ENCODE peak calls at places on chromosomes 1 and 21, in six cellular contexts. One of them, this sample, is unnamed.

GRCh38 chr21:40386301-40386911 is 460.6 kb downstream of the DSCAM start:
- DNase-seq in fibroblast of lung: peak; percentile 25
- DNase-seq in choroid plexus epithelial cell: no peak
- DNase-seq in endodermal cell: peak; percentile 85
- DNase-seq in CD4-positive, alpha-beta T cell: no peak
- DNase-seq in foreskin fibroblast: no peak
- DNase-seq in this sample: no peak

GRCh38 chr1:207750901-207751300 is 953 bp upstream of the CD46 start:
- DNase-seq in fibroblast of lung: no peak
- DNase-seq in choroid plexus epithelial cell: no peak
- DNase-seq in endodermal cell: no peak
- DNase-seq in CD4-positive, alpha-beta T cell: no peak
- DNase-seq in foreskin fibroblast: no peak
- DNase-seq in this sample: no peak

GRCh38 chr1:1079408-1080121 is 5.5 kb upstream of the RNF223 start:
- DNase-seq in fibroblast of lung: peak; percentile 84
- DNase-seq in choroid plexus epithelial cell: peak; percentile 80
- DNase-seq in endodermal cell: peak; percentile 92
- DNase-seq in CD4-positive, alpha-beta T cell: no peak
- DNase-seq in foreskin fibroblast: peak; percentile 91
- DNase-seq in this sample: peak; percentile 96

GRCh38 chr1:218659911-218660677 is 315.0 kb downstream of the TGFB2 start:
- DNase-seq in fibroblast of lung: peak; percentile 78
- DNase-seq in choroid plexus epithelial cell: peak; percentile 55
- DNase-seq in endodermal cell: no peak
- DNase-seq in CD4-positive, alpha-beta T cell: no peak
- DNase-seq in foreskin fibroblast: peak; percentile 31
- DNase-seq in this sample: peak; percentile 57

GRCh38 chr1:45018599-45019230 is 6.7 kb downstream of the UROD start:
- DNase-seq in fibroblast of lung: peak; percentile 64
- DNase-seq in choroid plexus epithelial cell: peak; percentile 80
- DNase-seq in endodermal cell: peak; percentile 90
- DNase-seq in CD4-positive, alpha-beta T cell: peak; percentile 52
- DNase-seq in foreskin fibroblast: peak; percentile 81
- DNase-seq in this sample: peak; percentile 49

GRCh38 chr1:51237714-51238403 is 1.8 kb downstream of the RNF11 start:
- DNase-seq in fibroblast of lung: peak; percentile 61
- DNase-seq in choroid plexus epithelial cell: peak; percentile 60
- DNase-seq in endodermal cell: peak; percentile 61
- DNase-seq in CD4-positive, alpha-beta T cell: no peak
- DNase-seq in foreskin fibroblast: peak; percentile 64
- DNase-seq in this sample: peak; percentile 52

GRCh38 chr1:76267631-76268030 is 193.1 kb downstream of the ST6GALNAC3 start:
- DNase-seq in fibroblast of lung: no peak
- DNase-seq in choroid plexus epithelial cell: no peak
- DNase-seq in endodermal cell: no peak
- DNase-seq in CD4-positive, alpha-beta T cell: no peak
- DNase-seq in foreskin fibroblast: no peak
- DNase-seq in this sample: no peak

GRCh38 chr1:221708987-221709386 is 32.9 kb downstream of the DUSP10 start:
- DNase-seq in fibroblast of lung: peak; percentile 85
- DNase-seq in choroid plexus epithelial cell: peak; percentile 49
- DNase-seq in endodermal cell: no peak
- DNase-seq in CD4-positive, alpha-beta T cell: peak; percentile 31
- DNase-seq in foreskin fibroblast: no peak
- DNase-seq in this sample: no peak

GRCh38 chr1:115492880-115493279 is 148.9 kb upstream of the VANGL1 start:
- DNase-seq in fibroblast of lung: peak; percentile 78
- DNase-seq in choroid plexus epithelial cell: peak; percentile 46
- DNase-seq in endodermal cell: no peak
- DNase-seq in CD4-positive, alpha-beta T cell: no peak
- DNase-seq in foreskin fibroblast: peak; percentile 76
- DNase-seq in this sample: peak; percentile 40

GRCh38 chr1:247368501-247368900 is 36.8 kb upstream of the ZNF496 start:
- DNase-seq in fibroblast of lung: no peak
- DNase-seq in choroid plexus epithelial cell: no peak
- DNase-seq in endodermal cell: no peak
- DNase-seq in CD4-positive, alpha-beta T cell: no peak
- DNase-seq in foreskin fibroblast: no peak
- DNase-seq in this sample: no peak

GRCh38 chr1:32539584-32540571 is 651 bp downstream of the ZBTB8A start:
- DNase-seq in fibroblast of lung: peak; percentile 64
- DNase-seq in choroid plexus epithelial cell: peak; percentile 58
- DNase-seq in endodermal cell: peak; percentile 76
- DNase-seq in CD4-positive, alpha-beta T cell: no peak
- DNase-seq in foreskin fibroblast: peak; percentile 70
- DNase-seq in this sample: peak; percentile 9

GRCh38 chr21:31173881-31174555 is 135.7 kb upstream of the KRTAP19-8 start:
- DNase-seq in fibroblast of lung: no peak
- DNase-seq in choroid plexus epithelial cell: no peak
- DNase-seq in endodermal cell: no peak
- DNase-seq in CD4-positive, alpha-beta T cell: peak; percentile 40
- DNase-seq in foreskin fibroblast: peak; percentile 50
- DNase-seq in this sample: no peak

GRCh38 chr1:169488157-169488556 is 2.4 kb upstream of the SLC19A2 start:
- DNase-seq in fibroblast of lung: no peak
- DNase-seq in choroid plexus epithelial cell: no peak
- DNase-seq in endodermal cell: no peak
- DNase-seq in CD4-positive, alpha-beta T cell: no peak
- DNase-seq in foreskin fibroblast: no peak
- DNase-seq in this sample: no peak

GRCh38 chr1:47416319-47417128 is 439 bp downstream of the FOXE3 start:
- DNase-seq in fibroblast of lung: no peak
- DNase-seq in choroid plexus epithelial cell: no peak
- DNase-seq in endodermal cell: peak; percentile 74
- DNase-seq in CD4-positive, alpha-beta T cell: no peak
- DNase-seq in foreskin fibroblast: peak; percentile 47
- DNase-seq in this sample: no peak

GRCh38 chr1:26826261-26827201 is at the start of gene ZDHHC18:
- DNase-seq in fibroblast of lung: peak; percentile 39
- DNase-seq in choroid plexus epithelial cell: peak; percentile 45
- DNase-seq in endodermal cell: peak; percentile 86
- DNase-seq in CD4-positive, alpha-beta T cell: peak; percentile 63
- DNase-seq in foreskin fibroblast: peak; percentile 86
- DNase-seq in this sample: peak; percentile 13

GRCh38 chr1:231424950-231425805 is 3.1 kb upstream of the EGLN1 start:
- DNase-seq in fibroblast of lung: no peak
- DNase-seq in choroid plexus epithelial cell: peak; percentile 19
- DNase-seq in endodermal cell: no peak
- DNase-seq in CD4-positive, alpha-beta T cell: no peak
- DNase-seq in foreskin fibroblast: no peak
- DNase-seq in this sample: no peak

GRCh38 chr1:21547876-21548275 is 38.7 kb downstream of the ALPL start:
- DNase-seq in fibroblast of lung: no peak
- DNase-seq in choroid plexus epithelial cell: no peak
- DNase-seq in endodermal cell: no peak
- DNase-seq in CD4-positive, alpha-beta T cell: no peak
- DNase-seq in foreskin fibroblast: no peak
- DNase-seq in this sample: no peak

GRCh38 chr1:162042361-162042760 is 18.7 kb upstream of the OLFML2B start:
- DNase-seq in fibroblast of lung: no peak
- DNase-seq in choroid plexus epithelial cell: no peak
- DNase-seq in endodermal cell: no peak
- DNase-seq in CD4-positive, alpha-beta T cell: no peak
- DNase-seq in foreskin fibroblast: no peak
- DNase-seq in this sample: no peak

GRCh38 chr1:162036156-162036555 is 12.5 kb upstream of the OLFML2B start:
- DNase-seq in fibroblast of lung: peak; percentile 23
- DNase-seq in choroid plexus epithelial cell: no peak
- DNase-seq in endodermal cell: no peak
- DNase-seq in CD4-positive, alpha-beta T cell: no peak
- DNase-seq in foreskin fibroblast: peak; percentile 66
- DNase-seq in this sample: no peak

GRCh38 chr1:162038624-162039023 is 15.0 kb upstream of the OLFML2B start:
- DNase-seq in fibroblast of lung: no peak
- DNase-seq in choroid plexus epithelial cell: no peak
- DNase-seq in endodermal cell: no peak
- DNase-seq in CD4-positive, alpha-beta T cell: no peak
- DNase-seq in foreskin fibroblast: no peak
- DNase-seq in this sample: no peak

GRCh38 chr1:162035241-162035640 is 11.6 kb upstream of the OLFML2B start:
- DNase-seq in fibroblast of lung: peak; percentile 60
- DNase-seq in choroid plexus epithelial cell: peak; percentile 36
- DNase-seq in endodermal cell: no peak
- DNase-seq in CD4-positive, alpha-beta T cell: no peak
- DNase-seq in foreskin fibroblast: no peak
- DNase-seq in this sample: no peak

GRCh38 chr1:162040657-162041056 is 17.0 kb upstream of the OLFML2B start:
- DNase-seq in fibroblast of lung: peak; percentile 35
- DNase-seq in choroid plexus epithelial cell: peak; percentile 83
- DNase-seq in endodermal cell: no peak
- DNase-seq in CD4-positive, alpha-beta T cell: no peak
- DNase-seq in foreskin fibroblast: peak; percentile 65
- DNase-seq in this sample: peak; percentile 35
- TF ChIP-seq CTCF in fibroblast of lung: peak; percentile 71
- TF ChIP-seq CTCF in choroid plexus epithelial cell: peak; percentile 80
- TF ChIP-seq CTCF in endodermal cell: peak; percentile 83
- TF ChIP-seq CTCF in CD4-positive, alpha-beta T cell: no peak
- TF ChIP-seq CTCF in foreskin fibroblast: peak; percentile 70
- TF ChIP-seq CTCF in this sample: peak; percentile 78

DNA sequence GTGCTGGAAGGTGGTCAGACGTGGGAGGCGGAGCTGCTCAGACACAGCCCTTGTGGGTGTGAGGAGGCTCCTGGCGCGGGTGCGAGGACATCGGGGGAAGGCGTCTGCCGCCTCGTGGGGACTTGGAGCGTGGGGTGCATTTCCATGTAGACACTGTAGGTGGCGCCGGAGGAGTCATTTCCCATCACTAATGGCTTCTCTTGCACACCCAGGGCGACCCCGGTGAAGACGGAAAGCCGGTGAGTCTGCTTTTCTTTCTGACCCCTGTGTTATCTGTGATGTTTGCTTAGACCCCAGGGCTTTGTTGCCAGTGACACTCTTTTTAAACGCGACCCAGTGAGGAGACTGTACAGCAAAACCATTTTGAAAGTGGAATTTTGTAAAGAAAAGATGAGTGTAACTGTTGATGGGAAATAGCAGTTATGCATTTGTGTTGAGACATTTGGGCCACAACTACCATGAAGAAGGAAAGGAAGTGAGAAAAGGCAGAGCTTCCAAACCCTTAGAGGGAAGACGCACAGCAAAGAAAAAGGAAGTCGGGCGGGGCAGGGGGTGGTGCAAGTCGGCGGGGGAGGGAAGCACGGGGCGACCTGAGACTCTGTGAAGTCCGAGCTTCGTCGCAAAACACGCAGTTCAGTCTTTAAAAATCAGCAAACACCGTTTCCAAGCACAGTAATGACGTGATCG is 64.0 kb downstream of the SLC19A1 start:
- DNase-seq in fibroblast of lung: peak; percentile 57
- DNase-seq in choroid plexus epithelial cell: peak; percentile 77
- DNase-seq in endodermal cell: peak; percentile 93
- DNase-seq in CD4-positive, alpha-beta T cell: peak; percentile 76
- DNase-seq in foreskin fibroblast: peak; percentile 75
- DNase-seq in this sample: peak; percentile 11
- TF ChIP-seq CTCF in fibroblast of lung: peak; percentile 94
- TF ChIP-seq CTCF in choroid plexus epithelial cell: peak; percentile 91
- TF ChIP-seq CTCF in endodermal cell: peak; percentile 86
- TF ChIP-seq CTCF in CD4-positive, alpha-beta T cell: peak; percentile 91
- TF ChIP-seq CTCF in foreskin fibroblast: peak; percentile 60
- TF ChIP-seq CTCF in this sample: peak; percentile 83

DNA sequence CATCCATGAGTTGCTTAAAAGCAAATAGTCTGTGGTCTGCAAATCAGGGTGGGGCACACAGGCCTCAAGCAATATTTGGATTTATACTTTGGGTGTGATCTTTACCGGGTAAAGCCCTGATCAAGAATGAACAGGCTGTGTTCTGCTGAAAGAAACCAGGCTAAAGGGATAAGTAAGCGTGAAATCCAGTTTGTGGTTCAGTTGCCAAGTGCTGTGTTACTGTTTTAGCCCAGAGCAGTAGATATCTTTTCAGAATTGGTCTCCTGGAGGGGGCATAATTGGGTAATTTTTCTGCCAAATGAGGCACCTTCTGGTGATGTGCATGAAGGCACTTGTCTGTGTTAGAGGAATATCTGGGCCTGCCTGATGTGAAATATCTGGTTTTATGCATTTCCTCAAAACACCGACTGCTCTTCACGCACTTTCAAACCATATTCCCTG is 21.4 kb downstream of the AIM2 start:
- DNase-seq in fibroblast of lung: no peak
- DNase-seq in choroid plexus epithelial cell: no peak
- DNase-seq in endodermal cell: no peak
- DNase-seq in CD4-positive, alpha-beta T cell: no peak
- DNase-seq in foreskin fibroblast: no peak
- DNase-seq in this sample: no peak
- TF ChIP-seq CTCF in fibroblast of lung: no peak
- TF ChIP-seq CTCF in choroid plexus epithelial cell: no peak
- TF ChIP-seq CTCF in endodermal cell: no peak
- TF ChIP-seq CTCF in CD4-positive, alpha-beta T cell: no peak
- TF ChIP-seq CTCF in foreskin fibroblast: no peak
- TF ChIP-seq CTCF in this sample: no peak

GRCh38 chr1:201214461-201214860 is 23.8 kb downstream of the IGFN1 start:
- DNase-seq in fibroblast of lung: no peak
- DNase-seq in choroid plexus epithelial cell: no peak
- DNase-seq in endodermal cell: peak; percentile 75
- DNase-seq in CD4-positive, alpha-beta T cell: no peak
- DNase-seq in foreskin fibroblast: peak; percentile 18
- DNase-seq in this sample: no peak
- TF ChIP-seq CTCF in fibroblast of lung: no peak
- TF ChIP-seq CTCF in choroid plexus epithelial cell: peak; percentile 22
- TF ChIP-seq CTCF in endodermal cell: peak; percentile 71
- TF ChIP-seq CTCF in CD4-positive, alpha-beta T cell: no peak
- TF ChIP-seq CTCF in foreskin fibroblast: no peak
- TF ChIP-seq CTCF in this sample: peak; percentile 49

GRCh38 chr1:245893025-245893424 is 614.1 kb downstream of the SMYD3 start:
- DNase-seq in fibroblast of lung: no peak
- DNase-seq in choroid plexus epithelial cell: no peak
- DNase-seq in endodermal cell: no peak
- DNase-seq in CD4-positive, alpha-beta T cell: no peak
- DNase-seq in foreskin fibroblast: no peak
- DNase-seq in this sample: no peak

GRCh38 chr1:245888809-245889208 is 618.3 kb downstream of the SMYD3 start:
- DNase-seq in fibroblast of lung: peak; percentile 29
- DNase-seq in choroid plexus epithelial cell: peak; percentile 69
- DNase-seq in endodermal cell: peak; percentile 71
- DNase-seq in CD4-positive, alpha-beta T cell: no peak
- DNase-seq in foreskin fibroblast: peak; percentile 75
- DNase-seq in this sample: peak; percentile 33
- TF ChIP-seq CTCF in fibroblast of lung: peak; percentile 52
- TF ChIP-seq CTCF in choroid plexus epithelial cell: peak; percentile 56
- TF ChIP-seq CTCF in endodermal cell: peak; percentile 78
- TF ChIP-seq CTCF in CD4-positive, alpha-beta T cell: peak; percentile 36
- TF ChIP-seq CTCF in foreskin fibroblast: peak; percentile 33
- TF ChIP-seq CTCF in this sample: peak; percentile 74

This sample was measured in HFFc6.